ENCODE peak calls at places on chromosomes 7 and 10, in four cellular contexts. W is esophagus squamous epithelium, K is upper lobe of left lung, I is IMR-90. Q is an unnamed sample.

GRCh38 chr10:125082881-125083575 is 77.3 kb downstream of the CTBP2 start:
- DNase-seq in W (no peak), K (no peak), I (no peak), Q (no peak)

GRCh38 chr7:142298009-142298408 is 40.2 kb upstream of the PRSS58 start:
- DNase-seq in W (no peak), K (no peak), I (no peak), Q (no peak)

GRCh38 chr7:1533255-1533568 is 2.7 kb downstream of the MAFK start:
- DNase-seq in W (no peak), K (no peak), I (no peak), Q (no peak)

GRCh38 chr7:157974678-157975230 is 612.9 kb downstream of the PTPRN2 start:
- DNase-seq in W (no peak), K (no peak), I (no peak), Q (no peak)

GRCh38 chr7:16202298-16202697 is 219.0 kb downstream of the CRPPA start:
- DNase-seq in W (no peak), K (no peak), I (no peak), Q (no peak)

GRCh38 chr10:8428654-8429053 is 374.2 kb downstream of the GATA3 start:
- DNase-seq in W (no peak), K (no peak), I (no peak), Q (no peak)

GRCh38 chr10:22252286-22252800 is 34.5 kb upstream of the EBLN1 start:
- DNase-seq in W (no peak), K (peak; percentile 38), I (no peak), Q (no peak)

GRCh38 chr7:11830582-11831382 is 1.2 kb downstream of the THSD7A start:
- DNase-seq in W (no peak), K (no peak), I (peak; percentile 1), Q (no peak)

GRCh38 chr7:73769481-73770001 is 529 bp downstream of the CLDN3 start:
- DNase-seq in W (no peak), K (peak; percentile 31), I (no peak), Q (no peak)

GRCh38 chr7:107563072-107563760 is 504 bp downstream of the COG5 start:
- DNase-seq in W (no peak), K (peak; percentile 59), I (peak; percentile 8), Q (no peak)

GRCh38 chr7:2646680-2647571 is 15.1 kb downstream of the TTYH3 start:
- DNase-seq in W (no peak), K (no peak), I (no peak), Q (no peak)

DNA sequence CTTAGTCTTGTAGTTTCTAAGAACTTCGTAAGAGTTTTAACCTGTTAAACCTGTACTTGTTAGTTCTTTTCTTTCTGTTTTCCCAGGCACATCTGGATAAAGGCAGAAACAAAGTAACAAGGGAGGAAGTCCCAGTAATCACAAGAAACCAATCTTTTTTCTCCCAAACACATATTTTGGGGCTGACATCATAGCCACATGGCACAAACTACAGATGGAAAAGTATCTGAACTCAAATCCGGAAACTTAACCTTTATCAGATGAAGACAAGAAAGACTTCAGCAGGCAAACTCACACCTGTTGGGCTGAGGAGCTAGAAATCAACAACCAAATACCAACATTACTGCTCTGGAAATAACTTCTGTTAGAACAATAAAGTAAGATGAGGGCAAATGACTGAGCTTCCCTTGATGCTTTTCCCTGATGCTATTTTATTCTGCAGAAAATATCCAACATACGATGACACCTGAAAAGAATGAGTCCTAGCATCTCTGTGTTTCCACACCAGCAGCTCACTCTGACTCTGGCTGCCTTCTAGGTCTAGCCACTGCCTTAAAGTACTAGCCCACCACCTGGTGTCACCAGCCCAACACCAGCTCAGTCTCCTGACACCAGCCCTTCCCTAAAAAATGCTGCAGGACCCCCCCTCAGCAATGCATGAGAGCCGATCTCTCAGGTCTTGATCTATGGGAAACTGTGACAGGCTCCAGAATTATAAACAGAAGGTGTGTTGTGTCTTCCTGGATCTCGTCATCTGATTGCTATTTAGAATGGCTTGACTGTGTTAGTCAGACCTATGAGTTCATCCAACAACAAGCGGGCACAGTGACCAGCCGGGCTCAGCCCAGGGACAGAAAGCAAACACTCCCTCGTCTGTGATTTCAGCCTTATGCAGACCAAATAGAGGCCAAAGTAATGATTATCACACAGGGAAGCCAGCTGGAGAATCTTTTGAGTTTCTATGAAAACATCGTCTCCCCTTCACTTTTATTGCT is 66.8 kb downstream of the CUBN start:
- DNase-seq in W (no peak), K (no peak), I (peak; percentile 88), Q (peak; percentile 47)
- TF ChIP-seq POLR2A in W (no peak), K (no peak), I (peak; percentile 45), Q (no peak)

GRCh38 chr10:104329754-104330153 is 8.5 kb downstream of the ITPRIP start:
- DNase-seq in W (no peak), K (no peak), I (peak; percentile 84), Q (no peak)

GRCh38 chr10:104326991-104327610 is 11.2 kb downstream of the ITPRIP start:
- DNase-seq in W (no peak), K (no peak), I (no peak), Q (no peak)

GRCh38 chr10:104328636-104328915 is 9.7 kb downstream of the ITPRIP start:
- DNase-seq in W (no peak), K (no peak), I (no peak), Q (no peak)

GRCh38 chr10:104328916-104329710 is 9.2 kb downstream of the ITPRIP start:
- DNase-seq in W (no peak), K (peak; percentile 83), I (peak; percentile 97), Q (peak; percentile 84)

DNA sequence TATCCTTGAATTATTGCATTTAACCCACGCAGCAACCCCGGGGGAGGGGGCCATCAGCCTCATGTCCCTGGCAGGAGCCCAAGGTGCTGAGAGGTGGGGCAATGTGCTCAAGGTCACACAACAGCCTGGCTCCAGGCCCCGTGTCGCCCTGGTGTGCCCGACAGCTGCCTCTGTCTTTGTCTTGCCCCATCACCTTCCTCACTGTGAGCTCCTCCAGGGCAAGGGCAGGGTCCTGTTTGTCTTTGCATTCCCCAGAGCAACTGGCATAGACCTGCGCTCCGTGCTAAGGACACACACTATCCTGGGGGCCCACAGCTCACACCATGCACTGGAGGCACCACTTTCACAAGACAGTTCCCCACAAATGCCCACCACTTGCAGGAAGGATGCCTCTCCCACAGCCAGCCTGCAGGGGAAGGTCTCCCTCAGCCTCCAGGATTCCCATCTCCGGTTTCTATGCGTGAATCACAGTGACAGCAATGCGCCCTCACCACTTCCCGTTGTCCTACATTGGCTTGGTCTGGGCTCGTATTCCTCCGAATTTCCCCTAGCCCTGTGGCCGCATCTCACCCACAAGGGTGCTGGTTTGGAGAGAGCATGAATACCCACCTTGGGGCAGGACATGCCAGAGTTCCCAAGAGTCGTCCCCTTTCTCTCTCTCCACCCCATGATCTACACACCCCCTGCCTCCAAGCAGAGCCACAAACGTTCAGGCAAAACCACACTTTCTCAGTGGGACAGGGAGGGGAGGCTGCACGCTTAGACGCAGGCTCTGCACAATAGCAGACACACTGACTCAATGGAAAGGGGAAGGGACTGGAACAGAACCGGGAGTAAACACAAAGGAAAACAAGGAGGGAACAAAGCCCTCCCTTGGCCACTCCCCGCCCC is 10.3 kb downstream of the ITPRIP start:
- DNase-seq in W (no peak), K (no peak), I (peak; percentile 89), Q (no peak)
- TF ChIP-seq CTCF in W (no peak), K (no peak), I (peak; percentile 33), Q (no peak)

DNA sequence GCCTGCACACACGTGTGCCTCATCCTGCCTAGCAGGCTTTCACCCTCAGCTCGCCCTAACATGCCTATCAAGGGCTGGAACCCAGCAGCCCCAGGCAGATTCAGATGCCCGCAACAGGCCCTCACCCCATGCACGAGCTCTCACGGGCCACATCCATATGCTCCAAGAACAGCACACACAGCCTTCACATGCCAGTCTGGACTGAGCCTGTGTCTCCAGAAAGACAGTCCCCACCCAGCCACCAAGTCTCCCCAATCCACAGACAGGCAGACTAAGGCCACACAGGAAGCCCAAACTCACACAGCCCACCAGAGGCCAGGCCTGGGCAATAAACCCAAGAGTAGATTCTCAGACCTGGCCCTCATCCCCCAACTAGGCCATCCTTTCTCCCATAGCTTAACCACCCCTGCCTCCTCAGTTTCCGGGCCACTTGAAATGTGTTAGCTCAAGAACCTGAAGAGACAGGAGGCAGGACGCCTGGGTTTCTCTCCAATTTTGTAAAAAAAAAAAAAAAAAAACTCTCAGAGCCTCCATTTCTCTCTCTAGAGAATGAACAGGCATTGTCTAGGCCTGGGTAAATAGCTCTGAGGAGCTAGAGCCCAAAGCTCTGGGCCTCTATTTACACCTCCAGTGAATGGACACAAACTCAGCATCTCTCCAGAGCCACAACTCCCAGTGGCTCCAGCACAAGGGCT is 6.8 kb downstream of the LDB1 start:
- DNase-seq in W (no peak), K (no peak), I (no peak), Q (no peak)
- TF ChIP-seq POLR2A in W (no peak), K (no peak), I (no peak), Q (no peak)

GRCh38 chr10:93415693-93416092 is 66.4 kb downstream of the MYOF start:
- DNase-seq in W (no peak), K (no peak), I (no peak), Q (no peak)
- TF ChIP-seq CTCF in W (no peak), K (no peak), I (peak; percentile 34), Q (no peak)

Q was measured in lower leg skin.